ENCODE peak calls at places on chromosomes 1 and 21, in six cellular contexts. U is stimulated activated naive CD4-positive, alpha-beta T cell; D is IMR-90; T is H9; J is mesothelial cell of epicardium; R is activated T-cell treated with anti-CD3 and anti-CD28 coated beads, Interleukin-2, amount 50 U/mL, for 1 hour. W is an unnamed sample.

GRCh38 chr1:38095337-38096030 is 48.9 kb upstream of the POU3F1 start:
- DNase-seq in J (no peak), U (no peak), T (no peak), D (no peak), R (no peak), W (no peak)

GRCh38 chr1:240515505-240515904 is 96.5 kb downstream of the GREM2 start:
- DNase-seq in U (no peak), R (no peak), J (no peak), T (no peak), D (peak), W (no peak)

GRCh38 chr1:43367026-43367903 is 546 bp downstream of the ELOVL1 start:
- DNase-seq in D (no peak), J (peak), R (peak), U (peak), T (no peak), W (peak)

GRCh38 chr1:224069138-224069537 is 44.8 kb upstream of the FBXO28 start:
- DNase-seq in D (no peak), U (no peak), R (no peak), T (no peak), J (no peak), W (no peak)

GRCh38 chr1:245673920-245674414 is 519.2 kb downstream of the KIF26B start:
- DNase-seq in U (no peak), R (no peak), J (peak), T (no peak), D (peak), W (no peak)

GRCh38 chr1:93847811-93848288 is 31.2 kb downstream of the DNTTIP2 start:
- DNase-seq in U (peak), J (peak), R (peak), D (peak), T (peak), W (peak)

GRCh38 chr1:111190931-111191451 is 9.5 kb downstream of the DENND2D start:
- DNase-seq in R (no peak), J (no peak), D (peak), T (no peak), U (no peak), W (no peak)

GRCh38 chr1:169958987-169959386 is 65.3 kb upstream of the SCYL3 start:
- DNase-seq in R (no peak), J (no peak), T (no peak), D (no peak), U (no peak), W (no peak)

GRCh38 chr1:39261712-39262221 is 57.3 kb downstream of the MACF1 start:
- DNase-seq in T (no peak), D (peak), R (no peak), J (no peak), U (no peak), W (no peak)

GRCh38 chr21:35933466-35933865 is 126.9 kb downstream of the SETD4 start:
- DNase-seq in U (no peak), T (no peak), R (no peak), J (no peak), D (peak), W (no peak)

GRCh38 chr1:117828206-117828605 is 101.2 kb downstream of the GDAP2 start:
- DNase-seq in R (no peak), U (no peak), T (no peak), J (no peak), D (peak), W (no peak)

GRCh38 chr1:234621657-234622335 is 11.8 kb upstream of the IRF2BP2 start:
- DNase-seq in J (peak), T (no peak), R (no peak), U (no peak), D (peak), W (no peak)

GRCh38 chr1:60065199-60065598 is 8.4 kb downstream of the C1orf87 start:
- DNase-seq in T (no peak), D (no peak), R (no peak), U (no peak), J (no peak), W (no peak)

GRCh38 chr1:211581521-211581920 is 2.6 kb upstream of the SLC30A1 start:
- DNase-seq in D (peak), J (no peak), U (no peak), T (no peak), R (no peak), W (no peak)